ENCODE peak calls at places on chromosomes 3 and 15, in four cellular contexts. S is hepatocyte, D is esophagus squamous epithelium, J is ovary. M is an unnamed sample.

GRCh38 chr3:49723301-49723630 is 485 bp downstream of the GMPPB start:
- DNase-seq in S (peak), D (no peak), J (peak), M (peak)

GRCh38 chr15:62257991-62258390 is 92.9 kb upstream of the C2CD4B start:
- DNase-seq in S (no peak), D (no peak), J (no peak), M (no peak)

GRCh38 chr3:22377421-22377820 is 626.4 kb upstream of the ZNF385D start:
- DNase-seq in S (no peak), D (no peak), J (no peak), M (no peak)

GRCh38 chr3:40731445-40731844 is 206.7 kb downstream of the ZNF621 start:
- DNase-seq in S (no peak), D (no peak), J (no peak), M (no peak)

GRCh38 chr3:16332904-16333426 is 68.0 kb downstream of the OXNAD1 start:
- DNase-seq in S (no peak), D (no peak), J (no peak), M (no peak)

GRCh38 chr3:102060814-102061213 is 211.5 kb downstream of the NFKBIZ start:
- DNase-seq in S (peak), D (no peak), J (no peak), M (peak)

GRCh38 chr3:33023176-33024136 is 72.0 kb downstream of the CCR4 start:
- DNase-seq in S (no peak), D (no peak), J (no peak), M (no peak)

GRCh38 chr3:72692959-72693518 is 155.2 kb downstream of the SHQ1 start:
- DNase-seq in S (peak), D (no peak), J (no peak), M (no peak)

GRCh38 chr3:138943724-138944131 is 3.2 kb downstream of the FOXL2 start:
- DNase-seq in S (no peak), D (no peak), J (no peak), M (no peak)

GRCh38 chr3:98697225-98697624 is 65.9 kb upstream of the ST3GAL6 start:
- DNase-seq in S (no peak), D (no peak), J (no peak), M (no peak)

GRCh38 chr3:37993811-37994638 is 3.4 kb downstream of the VILL start:
- DNase-seq in S (peak), D (peak), J (peak), M (no peak)

GRCh38 chr3:186002884-186003472 is 65.2 kb upstream of the TRA2B start:
- DNase-seq in S (no peak), D (no peak), J (no peak), M (peak)

GRCh38 chr3:141410408-141410807 is 42.1 kb downstream of the ZBTB38 start:
- DNase-seq in S (no peak), D (no peak), J (peak), M (no peak)

GRCh38 chr3:153623834-153624233 is 461.8 kb downstream of the RAP2B start:
- DNase-seq in S (no peak), D (no peak), J (no peak), M (no peak)

GRCh38 chr3:153624310-153625030 is 462.4 kb downstream of the RAP2B start:
- DNase-seq in S (no peak), D (no peak), J (no peak), M (no peak)

GRCh38 chr3:153628591-153628990 is 466.6 kb downstream of the RAP2B start:
- DNase-seq in S (no peak), D (no peak), J (no peak), M (no peak)

GRCh38 chr3:153626158-153626557 is 464.1 kb downstream of the RAP2B start:
- DNase-seq in S (no peak), D (no peak), J (no peak), M (no peak)

DNA sequence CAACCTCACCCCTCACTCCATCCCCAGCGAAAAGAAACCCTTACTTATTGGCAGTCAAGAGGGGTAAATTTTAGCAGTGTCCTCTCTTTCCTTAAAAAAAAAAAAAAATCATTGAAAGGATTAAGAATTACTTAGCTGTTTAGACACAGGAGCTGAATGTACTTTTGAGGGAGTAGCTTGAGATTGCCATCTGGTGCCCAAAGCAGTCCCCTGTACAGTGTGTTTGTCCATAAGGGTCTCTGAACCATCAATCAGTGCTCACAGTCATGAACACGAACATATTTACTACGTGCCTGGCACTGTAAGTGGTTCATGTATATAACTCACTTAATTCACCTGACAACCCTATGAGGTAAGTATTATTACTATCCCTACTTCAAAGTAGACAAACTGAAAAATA is 463.5 kb downstream of the RAP2B start:
- DNase-seq in S (no peak), D (no peak), J (no peak), M (no peak)
- TF ChIP-seq CTCF in S (peak), D (no peak), J (no peak), M (no peak)

DNA sequence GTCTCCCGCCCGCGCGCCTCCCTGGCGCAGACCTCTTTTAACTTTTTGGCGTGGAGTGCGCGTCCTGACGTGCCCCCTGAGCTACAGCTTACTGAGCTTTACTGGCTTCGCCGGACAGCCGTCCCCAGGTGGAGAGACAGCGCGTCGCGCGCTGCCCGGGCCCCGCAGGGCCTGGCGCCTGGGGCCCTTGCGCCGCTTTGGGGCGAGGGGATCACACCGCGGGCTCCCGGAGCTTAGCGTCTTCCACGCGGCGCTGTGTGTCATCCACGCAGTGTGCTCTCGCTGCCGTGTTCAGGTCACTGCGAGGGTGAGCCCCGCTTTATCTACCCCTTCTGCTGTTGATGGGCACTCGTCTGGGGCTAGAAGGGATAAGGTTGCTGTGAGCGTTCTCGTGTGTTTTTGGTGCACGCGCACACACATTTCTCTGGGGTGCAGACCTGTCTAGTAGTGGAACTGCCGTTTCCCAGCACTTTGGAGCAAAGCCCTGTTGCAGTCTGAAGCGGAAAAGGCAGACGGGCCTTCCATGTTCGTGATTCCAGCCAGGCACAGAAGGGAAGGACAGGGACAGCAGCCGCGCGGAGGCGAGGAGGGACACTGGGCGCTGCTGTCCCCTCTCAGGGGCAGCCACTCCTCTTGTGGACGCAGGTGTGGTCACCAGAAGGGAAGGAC is 33.1 kb upstream of the ALDH1L1 start:
- DNase-seq in S (no peak), D (no peak), J (peak), M (no peak)
- TF ChIP-seq CTCF in S (no peak), D (no peak), J (no peak), M (no peak)

DNA sequence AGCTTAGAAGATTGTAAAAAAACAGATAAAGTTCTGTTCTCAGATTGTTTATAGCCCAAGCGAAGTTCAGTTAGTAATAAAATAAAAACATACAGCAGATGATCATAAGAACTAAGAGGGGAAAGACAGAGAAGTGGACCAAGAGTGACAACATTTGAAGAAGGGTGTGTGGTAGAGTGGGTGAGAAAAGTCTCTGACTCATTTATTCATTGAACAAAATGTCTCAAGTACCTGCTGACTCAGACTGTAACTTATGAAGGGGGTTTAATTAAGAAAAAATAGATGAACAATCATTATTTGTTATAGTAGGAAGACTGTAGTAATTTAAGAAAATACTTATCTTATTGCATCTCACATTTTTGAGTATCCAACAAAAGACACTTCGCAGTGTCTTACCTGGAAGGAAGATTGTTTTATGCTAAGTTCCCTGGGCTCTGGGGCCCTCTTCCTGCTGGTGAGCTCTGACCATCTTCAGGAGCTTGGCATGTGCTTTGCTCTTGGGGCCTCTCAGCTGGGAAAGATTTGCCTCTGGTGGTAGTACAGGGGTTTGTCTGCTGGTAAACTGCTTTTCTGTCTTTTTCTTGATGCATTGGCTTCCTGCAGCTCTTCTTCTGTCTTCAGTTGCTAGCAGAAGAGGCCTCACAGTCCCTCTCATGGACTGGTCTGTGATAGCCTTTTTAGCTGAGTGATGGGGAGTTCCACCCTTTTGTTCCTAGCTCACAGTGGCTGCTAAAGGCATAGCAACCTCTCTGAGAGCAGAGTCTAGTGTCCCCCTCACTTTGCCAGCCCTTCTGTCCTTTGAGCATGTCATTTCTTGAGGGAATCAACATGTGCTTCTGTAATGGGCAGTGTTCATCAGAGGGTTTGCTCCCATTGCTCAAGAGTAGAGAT is 44.1 kb downstream of the GAP43 start:
- DNase-seq in S (no peak), D (no peak), J (no peak), M (no peak)
- TF ChIP-seq CTCF in S (no peak), D (no peak), J (no peak), M (no peak)

DNA sequence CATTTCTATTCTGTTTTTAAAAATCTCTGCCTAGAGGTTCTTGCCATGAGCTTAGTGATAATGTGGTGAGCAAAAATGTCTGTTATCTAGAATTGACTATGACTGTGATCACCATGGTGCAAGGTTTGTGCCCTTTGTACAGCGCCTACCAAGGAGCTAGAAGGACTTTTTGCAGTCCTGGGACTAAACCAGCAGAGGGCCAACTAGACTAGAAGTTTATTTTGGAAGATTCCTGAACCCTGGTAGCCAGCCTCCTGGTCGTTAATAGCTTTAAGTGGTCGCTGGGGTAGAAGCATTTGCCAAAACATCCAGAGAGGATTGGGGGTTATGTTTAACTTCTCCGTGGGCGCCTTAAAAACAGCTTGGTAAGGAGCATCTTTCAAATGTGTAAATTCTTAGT is 7.8 kb downstream of the SCG5 start:
- DNase-seq in S (peak), D (no peak), J (no peak), M (no peak)
- TF ChIP-seq CTCF in S (peak), D (peak), J (no peak), M (no peak)

GRCh38 chr3:150421799-150422548 is 13.9 kb downstream of the TSC22D2 start:
- DNase-seq in S (no peak), D (no peak), J (no peak), M (no peak)
- TF ChIP-seq CTCF in S (no peak), D (no peak), J (no peak), M (no peak)

DNA sequence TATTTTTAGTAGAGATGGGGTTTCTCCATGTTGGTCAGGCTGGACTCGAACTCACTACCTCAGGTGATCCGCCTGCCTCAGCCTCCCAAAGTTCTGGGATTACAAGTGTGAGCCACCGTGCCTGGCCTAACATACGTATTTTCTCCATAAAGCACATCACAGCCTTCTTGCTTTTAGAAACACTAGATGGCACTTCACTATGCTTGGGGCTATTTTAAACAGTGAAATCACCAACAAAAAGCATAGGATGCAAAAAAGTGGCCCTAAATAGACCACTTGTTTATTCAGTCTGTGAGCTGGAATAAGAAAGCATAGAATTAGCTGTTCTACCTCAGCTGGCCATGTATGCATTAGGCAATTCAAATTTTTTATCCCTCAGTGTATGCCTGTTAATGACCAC is 46.0 kb downstream of the PRICKLE2 start:
- DNase-seq in S (no peak), D (no peak), J (no peak), M (no peak)
- TF ChIP-seq CTCF in S (peak), D (no peak), J (no peak), M (no peak)